ENCODE peak calls at places on chromosome 5, in six cellular contexts. One of them, this sample, is unnamed.
A peak's percentile ranks its signal among the peaks of the same experiment; 100 is the strongest.

GRCh38 chr5:54831233-54831632 is 154.2 kb downstream of the ESM1 start:
- DNase-seq in HL-60: no peak
- DNase-seq in spleen: no peak
- DNase-seq in fibroblast of lung: no peak
- DNase-seq in prostate gland: no peak
- DNase-seq in endodermal cell: no peak
- DNase-seq in this sample: no peak

GRCh38 chr5:152607393-152608165 is 202.5 kb upstream of the NMUR2 start:
- DNase-seq in HL-60: no peak
- DNase-seq in spleen: no peak
- DNase-seq in fibroblast of lung: no peak
- DNase-seq in prostate gland: no peak
- DNase-seq in endodermal cell: no peak
- DNase-seq in this sample: no peak

GRCh38 chr5:14143843-14144585 is 872 bp downstream of the TRIO start:
- DNase-seq in HL-60: no peak
- DNase-seq in spleen: peak; percentile 92
- DNase-seq in fibroblast of lung: peak; percentile 45
- DNase-seq in prostate gland: no peak
- DNase-seq in endodermal cell: peak; percentile 76
- DNase-seq in this sample: no peak

GRCh38 chr5:4862500-4862899 is 277.6 kb upstream of the ADAMTS16 start:
- DNase-seq in HL-60: no peak
- DNase-seq in spleen: no peak
- DNase-seq in fibroblast of lung: peak; percentile 49
- DNase-seq in prostate gland: no peak
- DNase-seq in endodermal cell: no peak
- DNase-seq in this sample: peak; percentile 54

GRCh38 chr5:6328173-6328572 is 50.2 kb downstream of the MED10 start:
- DNase-seq in HL-60: no peak
- DNase-seq in spleen: no peak
- DNase-seq in fibroblast of lung: peak; percentile 6
- DNase-seq in prostate gland: no peak
- DNase-seq in endodermal cell: peak; percentile 93
- DNase-seq in this sample: peak; percentile 20

GRCh38 chr5:172076783-172077244 is 70.4 kb upstream of the FBXW11 start:
- DNase-seq in HL-60: no peak
- DNase-seq in spleen: no peak
- DNase-seq in fibroblast of lung: peak; percentile 17
- DNase-seq in prostate gland: no peak
- DNase-seq in endodermal cell: peak; percentile 70
- DNase-seq in this sample: no peak

GRCh38 chr5:43066231-43066798 is 26.2 kb upstream of the ANXA2R start:
- DNase-seq in HL-60: peak; percentile 54
- DNase-seq in spleen: peak; percentile 96
- DNase-seq in fibroblast of lung: peak; percentile 69
- DNase-seq in prostate gland: peak; percentile 70
- DNase-seq in endodermal cell: peak; percentile 89
- DNase-seq in this sample: peak; percentile 52

GRCh38 chr5:83972909-83973308 is 252.3 kb upstream of the HAPLN1 start:
- DNase-seq in HL-60: no peak
- DNase-seq in spleen: no peak
- DNase-seq in fibroblast of lung: no peak
- DNase-seq in prostate gland: no peak
- DNase-seq in endodermal cell: no peak
- DNase-seq in this sample: no peak

GRCh38 chr5:149488645-149489306 is 62.5 kb downstream of the CSNK1A1 start:
- DNase-seq in HL-60: peak; percentile 40
- DNase-seq in spleen: no peak
- DNase-seq in fibroblast of lung: peak; percentile 23
- DNase-seq in prostate gland: no peak
- DNase-seq in endodermal cell: no peak
- DNase-seq in this sample: peak; percentile 83

GRCh38 chr5:43639566-43639965 is 36.6 kb downstream of the NNT start:
- DNase-seq in HL-60: no peak
- DNase-seq in spleen: no peak
- DNase-seq in fibroblast of lung: no peak
- DNase-seq in prostate gland: no peak
- DNase-seq in endodermal cell: no peak
- DNase-seq in this sample: no peak

GRCh38 chr5:111935835-111936234 is 178.8 kb upstream of the NREP start:
- DNase-seq in HL-60: no peak
- DNase-seq in spleen: no peak
- DNase-seq in fibroblast of lung: peak; percentile 59
- DNase-seq in prostate gland: no peak
- DNase-seq in endodermal cell: peak; percentile 65
- DNase-seq in this sample: peak; percentile 15

GRCh38 chr5:173452098-173452497 is 123.9 kb upstream of the STC2 start:
- DNase-seq in HL-60: peak; percentile 98
- DNase-seq in spleen: no peak
- DNase-seq in fibroblast of lung: peak; percentile 25
- DNase-seq in prostate gland: no peak
- DNase-seq in endodermal cell: no peak
- DNase-seq in this sample: no peak

GRCh38 chr5:58011301-58011700 is 448.6 kb downstream of the PLK2 start:
- DNase-seq in HL-60: no peak
- DNase-seq in spleen: no peak
- DNase-seq in fibroblast of lung: no peak
- DNase-seq in prostate gland: no peak
- DNase-seq in endodermal cell: no peak
- DNase-seq in this sample: no peak

GRCh38 chr5:10691826-10692785 is 68.9 kb downstream of the DAP start:
- DNase-seq in HL-60: no peak
- DNase-seq in spleen: no peak
- DNase-seq in fibroblast of lung: peak; percentile 91
- DNase-seq in prostate gland: no peak
- DNase-seq in endodermal cell: no peak
- DNase-seq in this sample: no peak
- H3K27me3 ChIP-seq in HL-60: no peaks in the 10 kb centered on the region
- H3K27me3 ChIP-seq in spleen: no peaks in the 10 kb centered on the region
- H3K27me3 ChIP-seq in fibroblast of lung: no peaks in the 10 kb centered on the region
- H3K27me3 ChIP-seq in prostate gland: no peaks in the 10 kb centered on the region
- H3K27me3 ChIP-seq in endodermal cell: no peaks in the 10 kb centered on the region
- H3K27me3 ChIP-seq in this sample: no peaks in the 10 kb centered on the region

GRCh38 chr5:52655163-52655562 is 132.6 kb upstream of the ITGA1 start:
- DNase-seq in HL-60: no peak
- DNase-seq in spleen: no peak
- DNase-seq in fibroblast of lung: no peak
- DNase-seq in prostate gland: no peak
- DNase-seq in endodermal cell: no peak
- DNase-seq in this sample: no peak

GRCh38 chr5:52658266-52658665 is 129.4 kb upstream of the ITGA1 start:
- DNase-seq in HL-60: no peak
- DNase-seq in spleen: no peak
- DNase-seq in fibroblast of lung: no peak
- DNase-seq in prostate gland: no peak
- DNase-seq in endodermal cell: no peak
- DNase-seq in this sample: no peak

GRCh38 chr5:52661903-52662302 is 125.8 kb upstream of the ITGA1 start:
- DNase-seq in HL-60: no peak
- DNase-seq in spleen: no peak
- DNase-seq in fibroblast of lung: no peak
- DNase-seq in prostate gland: no peak
- DNase-seq in endodermal cell: no peak
- DNase-seq in this sample: no peak

GRCh38 chr5:52660621-52661020 is 127.1 kb upstream of the ITGA1 start:
- DNase-seq in HL-60: no peak
- DNase-seq in spleen: no peak
- DNase-seq in fibroblast of lung: no peak
- DNase-seq in prostate gland: no peak
- DNase-seq in endodermal cell: no peak
- DNase-seq in this sample: no peak

DNA sequence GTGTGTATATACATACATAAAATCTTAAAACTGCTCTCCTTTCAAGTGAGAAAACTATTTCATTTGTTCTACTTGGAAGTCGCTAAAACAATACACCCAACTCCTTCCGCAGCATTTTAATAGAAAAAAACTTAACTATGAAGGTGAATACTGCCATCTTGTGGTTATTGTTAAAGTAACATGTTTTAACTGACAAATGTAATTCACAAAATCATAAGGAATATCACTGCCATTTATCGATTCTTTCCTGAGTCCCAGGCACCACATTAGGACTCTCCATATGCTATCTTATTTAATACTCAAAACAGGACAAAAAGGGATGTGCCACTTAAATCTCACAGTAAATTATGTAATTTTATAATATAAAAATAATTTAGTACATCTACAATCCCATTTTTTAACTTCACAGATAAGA is 130.5 kb upstream of the ITGA1 start:
- DNase-seq in HL-60: no peak
- DNase-seq in spleen: no peak
- DNase-seq in fibroblast of lung: peak; percentile 34
- DNase-seq in prostate gland: no peak
- DNase-seq in endodermal cell: no peak
- DNase-seq in this sample: peak; percentile 66
- TF ChIP-seq CTCF in HL-60: no peak
- TF ChIP-seq CTCF in spleen: peak; percentile 46
- TF ChIP-seq CTCF in fibroblast of lung: peak; percentile 15
- TF ChIP-seq CTCF in prostate gland: peak; percentile 62
- TF ChIP-seq CTCF in endodermal cell: peak; percentile 77
- TF ChIP-seq CTCF in this sample: peak; percentile 22

GRCh38 chr5:1934801-1935429 is 52.2 kb upstream of the IRX4 start:
- DNase-seq in HL-60: no peak
- DNase-seq in spleen: no peak
- DNase-seq in fibroblast of lung: no peak
- DNase-seq in prostate gland: no peak
- DNase-seq in endodermal cell: no peak
- DNase-seq in this sample: no peak
- H3K27me3 ChIP-seq in HL-60: peaks cover 30% of the 10 kb centered on the region
- H3K27me3 ChIP-seq in spleen: no peaks in the 10 kb centered on the region
- H3K27me3 ChIP-seq in fibroblast of lung: peaks cover 6% of the 10 kb centered on the region
- H3K27me3 ChIP-seq in prostate gland: no peaks in the 10 kb centered on the region
- H3K27me3 ChIP-seq in endodermal cell: peaks cover 35% of the 10 kb centered on the region
- H3K27me3 ChIP-seq in this sample: no peaks in the 10 kb centered on the region

GRCh38 chr5:151225071-151225470 is 1.2 kb upstream of the CCDC69 start:
- DNase-seq in HL-60: no peak
- DNase-seq in spleen: no peak
- DNase-seq in fibroblast of lung: no peak
- DNase-seq in prostate gland: no peak
- DNase-seq in endodermal cell: no peak
- DNase-seq in this sample: no peak
- TF ChIP-seq CTCF in HL-60: no peak
- TF ChIP-seq CTCF in spleen: no peak
- TF ChIP-seq CTCF in fibroblast of lung: no peak
- TF ChIP-seq CTCF in prostate gland: no peak
- TF ChIP-seq CTCF in endodermal cell: peak; percentile 29
- TF ChIP-seq CTCF in this sample: no peak

DNA sequence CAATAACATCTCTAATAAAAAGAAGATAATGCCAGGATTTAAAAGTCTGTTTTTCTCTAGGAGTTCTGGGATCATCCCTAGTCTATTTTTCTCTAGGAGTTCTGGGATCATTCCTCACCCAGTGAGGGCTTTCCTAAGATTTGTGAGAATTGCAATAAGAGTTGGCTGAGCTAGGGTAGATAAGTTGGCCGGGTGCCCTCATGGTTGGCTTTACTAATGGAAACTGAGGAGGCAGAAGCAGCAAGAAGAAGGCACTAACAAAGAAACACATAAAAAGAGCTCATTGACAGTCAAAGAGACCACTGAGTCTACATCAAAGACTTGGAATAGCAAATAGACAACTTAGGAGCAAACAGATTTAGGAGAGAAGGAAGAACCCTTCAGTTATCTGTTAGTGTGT is 4.2 kb downstream of the SLC1A3 start:
- DNase-seq in HL-60: no peak
- DNase-seq in spleen: no peak
- DNase-seq in fibroblast of lung: no peak
- DNase-seq in prostate gland: no peak
- DNase-seq in endodermal cell: no peak
- DNase-seq in this sample: no peak
- H3K27me3 ChIP-seq in HL-60: no peaks in the 10 kb centered on the region
- H3K27me3 ChIP-seq in spleen: no peaks in the 10 kb centered on the region
- H3K27me3 ChIP-seq in fibroblast of lung: no peaks in the 10 kb centered on the region
- H3K27me3 ChIP-seq in prostate gland: no peaks in the 10 kb centered on the region
- H3K27me3 ChIP-seq in endodermal cell: peaks cover 6% of the 10 kb centered on the region
- H3K27me3 ChIP-seq in this sample: no peaks in the 10 kb centered on the region

GRCh38 chr5:98499892-98500291 is 273.6 kb upstream of the RGMB start:
- DNase-seq in HL-60: no peak
- DNase-seq in spleen: no peak
- DNase-seq in fibroblast of lung: no peak
- DNase-seq in prostate gland: no peak
- DNase-seq in endodermal cell: no peak
- DNase-seq in this sample: no peak

GRCh38 chr5:98503582-98503981 is 269.9 kb upstream of the RGMB start:
- DNase-seq in HL-60: no peak
- DNase-seq in spleen: no peak
- DNase-seq in fibroblast of lung: no peak
- DNase-seq in prostate gland: no peak
- DNase-seq in endodermal cell: no peak
- DNase-seq in this sample: no peak

GRCh38 chr5:98510111-98510510 is 263.4 kb upstream of the RGMB start:
- DNase-seq in HL-60: no peak
- DNase-seq in spleen: no peak
- DNase-seq in fibroblast of lung: peak; percentile 20
- DNase-seq in prostate gland: no peak
- DNase-seq in endodermal cell: peak; percentile 58
- DNase-seq in this sample: peak; percentile 15

GRCh38 chr5:98500811-98501210 is 272.7 kb upstream of the RGMB start:
- DNase-seq in HL-60: no peak
- DNase-seq in spleen: no peak
- DNase-seq in fibroblast of lung: no peak
- DNase-seq in prostate gland: no peak
- DNase-seq in endodermal cell: no peak
- DNase-seq in this sample: no peak

GRCh38 chr5:98504488-98504887 is 269.0 kb upstream of the RGMB start:
- DNase-seq in HL-60: no peak
- DNase-seq in spleen: no peak
- DNase-seq in fibroblast of lung: no peak
- DNase-seq in prostate gland: no peak
- DNase-seq in endodermal cell: no peak
- DNase-seq in this sample: no peak
- TF ChIP-seq CTCF in HL-60: no peak
- TF ChIP-seq CTCF in spleen: no peak
- TF ChIP-seq CTCF in fibroblast of lung: no peak
- TF ChIP-seq CTCF in prostate gland: no peak
- TF ChIP-seq CTCF in endodermal cell: no peak
- TF ChIP-seq CTCF in this sample: no peak

This sample was measured in bronchial epithelial cell.